ENCODE peak calls at places on chromosomes 13 and 19, in four cellular contexts. U is SK-N-SH, V is GM12878, W is K562. X is an unnamed sample.

GRCh38 chr13:51297556-51297955 is 41.9 kb upstream of the SERPINE3 start:
- DNase-seq in W (no peak), V (no peak), U (no peak), X (no peak)

GRCh38 chr13:75812751-75813181 is 176.6 kb downstream of the LMO7 start:
- DNase-seq in V (no peak), U (peak; percentile 19), W (no peak), X (no peak)

GRCh38 chr19:4062576-4063368 is 3.9 kb downstream of the ZBTB7A start:
- DNase-seq in W (no peak), V (no peak), U (no peak), X (no peak)

GRCh38 chr13:96821381-96821780 is 172.9 kb downstream of the OXGR1 start:
- DNase-seq in U (no peak), W (no peak), V (no peak), X (no peak)

GRCh38 chr13:114148521-114148855 is 16.1 kb upstream of the RASA3 start:
- DNase-seq in W (no peak), U (peak; percentile 16), V (peak; percentile 74), X (no peak)

GRCh38 chr13:21055016-21055415 is 6.4 kb downstream of the LATS2 start:
- DNase-seq in V (no peak), U (no peak), W (no peak), X (no peak)

GRCh38 chr13:50400930-50401553 is 385.8 kb downstream of the KCNRG start:
- DNase-seq in W (no peak), V (no peak), U (no peak), X (no peak)

GRCh38 chr13:37531054-37531453 is 67.5 kb downstream of the POSTN start:
- DNase-seq in V (no peak), U (no peak), W (no peak), X (no peak)

GRCh38 chr19:4267101-4267900 is 11.8 kb upstream of the SHD start:
- DNase-seq in V (no peak), U (peak; percentile 89), W (peak; percentile 80), X (peak; percentile 58)

GRCh38 chr19:49161987-49162386 is 4.4 kb downstream of the TRPM4 start:
- DNase-seq in V (no peak), W (no peak), U (no peak), X (no peak)

DNA sequence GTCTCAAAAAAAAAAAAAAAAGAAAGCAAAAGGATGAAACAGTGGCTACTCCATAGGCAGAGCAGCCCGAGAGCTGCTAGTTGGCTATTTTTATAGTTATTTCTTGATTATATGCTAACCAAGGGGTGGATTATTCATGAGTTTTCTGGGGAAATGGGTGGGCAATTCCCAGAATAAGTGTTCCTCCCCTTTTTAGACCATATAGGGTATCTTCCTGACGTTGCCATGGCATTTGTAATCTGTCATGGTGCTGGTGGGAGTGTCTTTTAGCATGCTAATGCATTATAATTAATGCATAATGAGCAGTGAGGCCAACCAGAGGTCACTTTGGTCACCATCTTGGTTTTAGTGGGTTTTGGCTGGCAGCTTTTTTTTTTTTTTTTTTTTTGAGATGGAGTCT is 25.4 kb upstream of the OR10H1 start:
- DNase-seq in U (no peak), W (no peak), V (no peak), X (no peak)
- TF ChIP-seq SIN3A in U (no peak), W (no peak), V (no peak), X (no peak)

GRCh38 chr19:16185925-16186234 is 670 bp downstream of the FAM32A start:
- DNase-seq in V (no peak), U (peak; percentile 75), W (no peak), X (no peak)
- H3K27ac ChIP-seq in V (peak overlapping the region; percentile 70), U (peak overlapping the region; percentile 80), W (peak overlapping the region; percentile 75), X (peak overlapping the region; percentile 92)

DNA sequence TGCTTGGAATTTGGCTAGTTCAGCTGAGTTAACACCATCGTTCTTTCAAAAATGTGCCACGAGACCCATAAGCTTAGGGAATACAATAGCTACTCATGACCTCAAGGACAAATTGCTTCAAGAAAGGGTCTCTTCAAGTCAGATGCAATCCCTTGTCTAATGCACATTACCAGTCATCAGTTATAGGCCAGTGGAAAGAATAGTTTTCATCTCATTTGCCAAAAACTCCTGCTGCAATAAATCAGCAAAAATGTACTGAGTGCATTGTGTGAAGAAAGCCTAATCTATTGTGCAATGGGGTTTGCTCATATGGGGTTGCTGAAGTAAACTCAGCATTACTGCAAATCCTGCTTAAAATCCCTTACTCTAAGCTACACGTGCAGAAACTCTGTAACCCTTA is 208.3 kb upstream of the NBEA start:
- DNase-seq in V (no peak), W (no peak), U (no peak), X (no peak)
- TF ChIP-seq REST in V (no peak), W (no peak), U (no peak), X (no peak)

DNA sequence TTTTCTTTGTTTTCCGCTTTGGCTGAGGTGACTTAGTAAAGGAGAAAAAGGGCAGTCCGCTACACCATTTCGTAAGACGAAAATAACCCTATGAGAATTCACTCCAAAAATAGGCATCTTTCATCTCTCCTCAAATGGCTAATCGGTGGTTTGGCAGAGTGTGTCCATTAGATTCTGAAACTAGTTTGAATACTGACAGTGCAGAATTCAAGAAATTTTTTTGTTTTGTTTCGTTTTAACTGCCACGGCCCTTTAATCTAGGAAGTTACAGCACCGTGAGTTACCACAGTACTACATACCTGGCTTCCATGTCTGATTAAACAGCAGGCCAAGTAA is 159.3 kb downstream of the RNF17 start:
- DNase-seq in U (peak; percentile 39), V (peak; percentile 93), W (peak; percentile 13), X (no peak)
- TF ChIP-seq SIN3A in U (no peak), V (no peak), W (no peak), X (no peak)

GRCh38 chr13:107835339-107836018 is 379.9 kb downstream of the LIG4 start:
- DNase-seq in U (no peak), W (no peak), V (no peak), X (no peak)
- H3K27ac ChIP-seq in U (peak overlapping the region; percentile 39), W (no peak overlapping the region), V (no peak overlapping the region), X (no peak overlapping the region)

GRCh38 chr13:99911069-99911964 is 60.2 kb downstream of the ZIC5 start:
- DNase-seq in U (no peak), W (no peak), V (no peak), X (no peak)

GRCh38 chr13:99919132-99919531 is 52.4 kb downstream of the ZIC5 start:
- DNase-seq in U (no peak), V (no peak), W (no peak), X (no peak)

GRCh38 chr13:99911965-99912566 is 59.5 kb downstream of the ZIC5 start:
- DNase-seq in W (no peak), U (no peak), V (no peak), X (no peak)

DNA sequence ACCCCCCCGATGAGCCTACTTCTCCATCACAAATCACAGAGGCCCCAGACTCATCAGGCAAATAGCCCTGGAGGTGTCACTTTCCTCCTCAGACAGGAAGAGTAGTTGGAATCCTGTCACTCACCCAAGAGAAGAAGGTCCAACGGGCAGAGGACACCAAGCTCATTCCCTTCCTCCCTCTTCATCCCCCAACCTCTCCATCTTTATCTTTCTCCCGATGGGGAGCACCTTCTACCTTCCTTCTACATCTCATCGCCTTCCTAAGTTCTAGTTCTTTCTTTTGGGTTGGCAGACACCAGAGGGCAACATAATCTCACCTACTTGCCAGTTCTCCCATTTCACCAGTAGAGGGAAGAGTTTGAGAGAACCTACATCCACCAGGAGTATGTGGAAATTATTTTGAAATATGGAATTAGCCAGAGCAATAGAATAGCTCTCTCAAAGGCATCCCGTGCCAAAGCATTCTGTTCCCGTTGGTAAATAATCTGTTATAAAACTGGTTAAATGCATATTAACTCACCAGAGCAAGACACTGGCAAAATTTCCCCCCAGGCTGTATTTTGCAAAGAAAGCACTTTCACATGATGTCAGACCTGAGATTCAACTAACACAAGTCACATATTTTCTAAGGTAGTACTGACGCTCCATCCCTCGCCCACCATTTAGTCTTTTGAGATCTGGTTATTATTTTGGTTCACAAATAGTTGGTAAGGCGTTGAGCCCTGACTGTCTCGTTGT is 55.0 kb downstream of the ZIC5 start:
- DNase-seq in V (peak; percentile 31), U (peak; percentile 73), W (peak; percentile 61), X (peak; percentile 61)
- TF ChIP-seq REST in V (no peak), U (no peak), W (no peak), X (no peak)